ENCODE peak calls at places on chromosomes 7 and 10, in ten cellular contexts. One of them, this sample, is unnamed.

GRCh38 chr7:107213945-107214344 is 45.1 kb downstream of the HBP1 start:
- DNase-seq in mesothelial cell of epicardium: no peak
- DNase-seq in brain microvascular endothelial cell: no peak
- DNase-seq in naive thymus-derived CD8-positive, alpha-beta T cell: no peak
- DNase-seq in head of caudate nucleus: no peak
- DNase-seq in hippocampal formation: no peak
- DNase-seq in upper lobe of right lung: no peak
- DNase-seq in kidney glomerular epithelial cell: no peak
- DNase-seq in NCI-H1417: no peak
- DNase-seq in AG20443: no peak
- DNase-seq in this sample: no peak

GRCh38 chr7:5514440-5515035 is 90.9 kb upstream of the TNRC18 start:
- DNase-seq in AG20443: no peak
- DNase-seq in hippocampal formation: no peak
- DNase-seq in kidney glomerular epithelial cell: no peak
- DNase-seq in brain microvascular endothelial cell: no peak
- DNase-seq in head of caudate nucleus: no peak
- DNase-seq in naive thymus-derived CD8-positive, alpha-beta T cell: no peak
- DNase-seq in NCI-H1417: peak
- DNase-seq in upper lobe of right lung: peak
- DNase-seq in mesothelial cell of epicardium: no peak
- DNase-seq in this sample: no peak

GRCh38 chr10:48634198-48634983 is 29.5 kb upstream of the ARHGAP22 start:
- DNase-seq in naive thymus-derived CD8-positive, alpha-beta T cell: no peak
- DNase-seq in mesothelial cell of epicardium: no peak
- DNase-seq in head of caudate nucleus: peak
- DNase-seq in AG20443: peak
- DNase-seq in NCI-H1417: no peak
- DNase-seq in kidney glomerular epithelial cell: no peak
- DNase-seq in hippocampal formation: peak
- DNase-seq in upper lobe of right lung: no peak
- DNase-seq in brain microvascular endothelial cell: peak
- DNase-seq in this sample: no peak

GRCh38 chr7:66666313-66666952 is 37.8 kb downstream of the KCTD7 start:
- DNase-seq in NCI-H1417: no peak
- DNase-seq in hippocampal formation: no peak
- DNase-seq in mesothelial cell of epicardium: no peak
- DNase-seq in AG20443: no peak
- DNase-seq in head of caudate nucleus: no peak
- DNase-seq in kidney glomerular epithelial cell: no peak
- DNase-seq in upper lobe of right lung: no peak
- DNase-seq in naive thymus-derived CD8-positive, alpha-beta T cell: no peak
- DNase-seq in brain microvascular endothelial cell: no peak
- DNase-seq in this sample: no peak

GRCh38 chr10:106224676-106225075 is 939.8 kb downstream of the SORCS1 start:
- DNase-seq in mesothelial cell of epicardium: no peak
- DNase-seq in kidney glomerular epithelial cell: no peak
- DNase-seq in head of caudate nucleus: no peak
- DNase-seq in hippocampal formation: no peak
- DNase-seq in AG20443: peak
- DNase-seq in upper lobe of right lung: no peak
- DNase-seq in naive thymus-derived CD8-positive, alpha-beta T cell: no peak
- DNase-seq in NCI-H1417: no peak
- DNase-seq in brain microvascular endothelial cell: no peak
- DNase-seq in this sample: no peak

GRCh38 chr10:101780818-101781654 is 2.2 kb downstream of the NPM3 start:
- DNase-seq in kidney glomerular epithelial cell: peak
- DNase-seq in brain microvascular endothelial cell: peak
- DNase-seq in hippocampal formation: peak
- DNase-seq in AG20443: peak
- DNase-seq in mesothelial cell of epicardium: peak
- DNase-seq in head of caudate nucleus: peak
- DNase-seq in naive thymus-derived CD8-positive, alpha-beta T cell: peak
- DNase-seq in upper lobe of right lung: peak
- DNase-seq in NCI-H1417: peak
- DNase-seq in this sample: no peak

GRCh38 chr7:38703093-38703492 is 71.9 kb upstream of the AMPH start:
- DNase-seq in NCI-H1417: no peak
- DNase-seq in mesothelial cell of epicardium: no peak
- DNase-seq in kidney glomerular epithelial cell: no peak
- DNase-seq in head of caudate nucleus: no peak
- DNase-seq in AG20443: no peak
- DNase-seq in naive thymus-derived CD8-positive, alpha-beta T cell: no peak
- DNase-seq in hippocampal formation: no peak
- DNase-seq in upper lobe of right lung: no peak
- DNase-seq in brain microvascular endothelial cell: no peak
- DNase-seq in this sample: no peak

GRCh38 chr10:111207525-111207924 is 130.7 kb downstream of the ADRA2A start:
- DNase-seq in kidney glomerular epithelial cell: no peak
- DNase-seq in head of caudate nucleus: no peak
- DNase-seq in NCI-H1417: peak
- DNase-seq in hippocampal formation: no peak
- DNase-seq in naive thymus-derived CD8-positive, alpha-beta T cell: peak
- DNase-seq in upper lobe of right lung: no peak
- DNase-seq in AG20443: no peak
- DNase-seq in mesothelial cell of epicardium: no peak
- DNase-seq in brain microvascular endothelial cell: no peak
- DNase-seq in this sample: no peak

GRCh38 chr10:89413398-89413912 is 913 bp upstream of the IFIT5 start:
- DNase-seq in naive thymus-derived CD8-positive, alpha-beta T cell: no peak
- DNase-seq in head of caudate nucleus: no peak
- DNase-seq in upper lobe of right lung: no peak
- DNase-seq in mesothelial cell of epicardium: no peak
- DNase-seq in hippocampal formation: no peak
- DNase-seq in NCI-H1417: no peak
- DNase-seq in AG20443: no peak
- DNase-seq in brain microvascular endothelial cell: no peak
- DNase-seq in kidney glomerular epithelial cell: no peak
- DNase-seq in this sample: no peak

GRCh38 chr7:139720705-139721231 is 57.0 kb downstream of the HIPK2 start:
- DNase-seq in mesothelial cell of epicardium: no peak
- DNase-seq in AG20443: peak
- DNase-seq in head of caudate nucleus: peak
- DNase-seq in naive thymus-derived CD8-positive, alpha-beta T cell: no peak
- DNase-seq in upper lobe of right lung: no peak
- DNase-seq in brain microvascular endothelial cell: no peak
- DNase-seq in NCI-H1417: no peak
- DNase-seq in hippocampal formation: no peak
- DNase-seq in kidney glomerular epithelial cell: peak
- DNase-seq in this sample: peak

GRCh38 chr7:21261627-21262564 is 166.0 kb upstream of the SP4 start:
- DNase-seq in NCI-H1417: peak
- DNase-seq in upper lobe of right lung: no peak
- DNase-seq in head of caudate nucleus: peak
- DNase-seq in mesothelial cell of epicardium: no peak
- DNase-seq in kidney glomerular epithelial cell: no peak
- DNase-seq in brain microvascular endothelial cell: peak
- DNase-seq in hippocampal formation: no peak
- DNase-seq in naive thymus-derived CD8-positive, alpha-beta T cell: peak
- DNase-seq in AG20443: peak
- DNase-seq in this sample: peak